ENCODE peak calls at places on chromosomes 12 and 14, in eight cellular contexts. One of them, this sample, is unnamed.
A peak's percentile ranks its signal among the peaks of the same experiment; 100 is the strongest.

GRCh38 chr12:42981379-42981778 is 391.8 kb upstream of the PRICKLE1 start:
- DNase-seq in heart left ventricle: no peak
- DNase-seq in left kidney: no peak
- DNase-seq in tibial nerve: no peak
- DNase-seq in AG08395: peak; percentile 27
- DNase-seq in glutamatergic neuron: no peak
- DNase-seq in stromal cell of bone marrow: peak; percentile 19
- DNase-seq in NCI-H1092 treated with DMSO at 0.1 percent for 48 hours: no peak
- DNase-seq in this sample: no peak

GRCh38 chr12:75656650-75657049 is 145.2 kb upstream of the KRR1 start:
- DNase-seq in tibial nerve: no peak
- DNase-seq in glutamatergic neuron: no peak
- DNase-seq in stromal cell of bone marrow: peak; percentile 38
- DNase-seq in AG08395: peak; percentile 78
- DNase-seq in heart left ventricle: no peak
- DNase-seq in left kidney: no peak
- DNase-seq in NCI-H1092 treated with DMSO at 0.1 percent for 48 hours: no peak
- DNase-seq in this sample: no peak

GRCh38 chr14:23252420-23253333 is 14.9 kb downstream of the RNF212B start:
- DNase-seq in AG08395: no peak
- DNase-seq in tibial nerve: no peak
- DNase-seq in NCI-H1092 treated with DMSO at 0.1 percent for 48 hours: no peak
- DNase-seq in glutamatergic neuron: no peak
- DNase-seq in heart left ventricle: no peak
- DNase-seq in stromal cell of bone marrow: no peak
- DNase-seq in left kidney: no peak
- DNase-seq in this sample: no peak

GRCh38 chr14:76918751-76919421 is 92.7 kb downstream of the LRRC74A start:
- DNase-seq in stromal cell of bone marrow: peak; percentile 98
- DNase-seq in glutamatergic neuron: peak; percentile 81
- DNase-seq in AG08395: peak; percentile 96
- DNase-seq in heart left ventricle: peak; percentile 96
- DNase-seq in tibial nerve: peak; percentile 91
- DNase-seq in NCI-H1092 treated with DMSO at 0.1 percent for 48 hours: peak; percentile 70
- DNase-seq in left kidney: peak; percentile 93
- DNase-seq in this sample: no peak

GRCh38 chr12:10227648-10228047 is 15.0 kb downstream of the GABARAPL1 start:
- DNase-seq in NCI-H1092 treated with DMSO at 0.1 percent for 48 hours: no peak
- DNase-seq in heart left ventricle: no peak
- DNase-seq in AG08395: no peak
- DNase-seq in stromal cell of bone marrow: no peak
- DNase-seq in left kidney: no peak
- DNase-seq in glutamatergic neuron: no peak
- DNase-seq in tibial nerve: no peak
- DNase-seq in this sample: no peak

GRCh38 chr14:64788706-64789105 is 84.5 kb downstream of the PLEKHG3 start:
- DNase-seq in glutamatergic neuron: no peak
- DNase-seq in heart left ventricle: no peak
- DNase-seq in NCI-H1092 treated with DMSO at 0.1 percent for 48 hours: no peak
- DNase-seq in tibial nerve: no peak
- DNase-seq in stromal cell of bone marrow: peak; percentile 92
- DNase-seq in AG08395: peak; percentile 88
- DNase-seq in left kidney: no peak
- DNase-seq in this sample: no peak

GRCh38 chr12:71397433-71397954 is 42.1 kb upstream of the LGR5 start:
- DNase-seq in NCI-H1092 treated with DMSO at 0.1 percent for 48 hours: no peak
- DNase-seq in heart left ventricle: no peak
- DNase-seq in tibial nerve: no peak
- DNase-seq in left kidney: no peak
- DNase-seq in AG08395: peak; percentile 33
- DNase-seq in glutamatergic neuron: no peak
- DNase-seq in stromal cell of bone marrow: no peak
- DNase-seq in this sample: no peak

GRCh38 chr12:110531741-110532333 is 29.7 kb downstream of the RAD9B start:
- DNase-seq in NCI-H1092 treated with DMSO at 0.1 percent for 48 hours: no peak
- DNase-seq in stromal cell of bone marrow: peak; percentile 47
- DNase-seq in tibial nerve: no peak
- DNase-seq in heart left ventricle: no peak
- DNase-seq in AG08395: peak; percentile 72
- DNase-seq in glutamatergic neuron: no peak
- DNase-seq in left kidney: no peak
- DNase-seq in this sample: no peak

GRCh38 chr12:52636189-52636588 is 15.8 kb downstream of the KRT2 start:
- DNase-seq in NCI-H1092 treated with DMSO at 0.1 percent for 48 hours: no peak
- DNase-seq in heart left ventricle: no peak
- DNase-seq in left kidney: no peak
- DNase-seq in AG08395: no peak
- DNase-seq in stromal cell of bone marrow: no peak
- DNase-seq in glutamatergic neuron: no peak
- DNase-seq in tibial nerve: no peak
- DNase-seq in this sample: no peak

GRCh38 chr12:473198-473597 is 13.5 kb downstream of the B4GALNT3 start:
- DNase-seq in stromal cell of bone marrow: no peak
- DNase-seq in left kidney: no peak
- DNase-seq in tibial nerve: no peak
- DNase-seq in heart left ventricle: no peak
- DNase-seq in NCI-H1092 treated with DMSO at 0.1 percent for 48 hours: no peak
- DNase-seq in AG08395: no peak
- DNase-seq in glutamatergic neuron: no peak
- DNase-seq in this sample: no peak

GRCh38 chr12:105907982-105908381 is 230.8 kb downstream of the NUAK1 start:
- DNase-seq in glutamatergic neuron: no peak
- DNase-seq in left kidney: no peak
- DNase-seq in stromal cell of bone marrow: no peak
- DNase-seq in AG08395: no peak
- DNase-seq in NCI-H1092 treated with DMSO at 0.1 percent for 48 hours: no peak
- DNase-seq in tibial nerve: no peak
- DNase-seq in heart left ventricle: no peak
- DNase-seq in this sample: no peak

GRCh38 chr12:114141916-114142564 is 175.9 kb upstream of the RBM19 start:
- DNase-seq in left kidney: no peak
- DNase-seq in NCI-H1092 treated with DMSO at 0.1 percent for 48 hours: no peak
- DNase-seq in heart left ventricle: no peak
- DNase-seq in tibial nerve: no peak
- DNase-seq in stromal cell of bone marrow: no peak
- DNase-seq in AG08395: no peak
- DNase-seq in glutamatergic neuron: no peak
- DNase-seq in this sample: no peak

GRCh38 chr14:61211476-61212262 is 69.5 kb downstream of the TMEM30B start:
- DNase-seq in AG08395: no peak
- DNase-seq in heart left ventricle: no peak
- DNase-seq in NCI-H1092 treated with DMSO at 0.1 percent for 48 hours: peak; percentile 99
- DNase-seq in tibial nerve: no peak
- DNase-seq in stromal cell of bone marrow: no peak
- DNase-seq in left kidney: peak; percentile 82
- DNase-seq in glutamatergic neuron: peak; percentile 31
- DNase-seq in this sample: no peak

GRCh38 chr14:92439551-92440344 is 73.8 kb upstream of the RIN3 start:
- DNase-seq in NCI-H1092 treated with DMSO at 0.1 percent for 48 hours: peak; percentile 21
- DNase-seq in AG08395: no peak
- DNase-seq in left kidney: no peak
- DNase-seq in tibial nerve: no peak
- DNase-seq in heart left ventricle: no peak
- DNase-seq in stromal cell of bone marrow: no peak
- DNase-seq in glutamatergic neuron: no peak
- DNase-seq in this sample: no peak

GRCh38 chr14:99401196-99401595 is 79.5 kb downstream of the SETD3 start:
- DNase-seq in heart left ventricle: no peak
- DNase-seq in glutamatergic neuron: no peak
- DNase-seq in AG08395: no peak
- DNase-seq in tibial nerve: no peak
- DNase-seq in NCI-H1092 treated with DMSO at 0.1 percent for 48 hours: no peak
- DNase-seq in stromal cell of bone marrow: no peak
- DNase-seq in left kidney: peak; percentile 63
- DNase-seq in this sample: no peak

GRCh38 chr12:45415393-45415817 is 199.5 kb downstream of the ANO6 start:
- DNase-seq in heart left ventricle: no peak
- DNase-seq in stromal cell of bone marrow: peak; percentile 100
- DNase-seq in AG08395: peak; percentile 96
- DNase-seq in left kidney: no peak
- DNase-seq in NCI-H1092 treated with DMSO at 0.1 percent for 48 hours: no peak
- DNase-seq in tibial nerve: no peak
- DNase-seq in glutamatergic neuron: no peak
- DNase-seq in this sample: no peak

GRCh38 chr12:130581782-130582181 is 134.3 kb downstream of the RIMBP2 start:
- DNase-seq in heart left ventricle: no peak
- DNase-seq in left kidney: no peak
- DNase-seq in NCI-H1092 treated with DMSO at 0.1 percent for 48 hours: no peak
- DNase-seq in AG08395: no peak
- DNase-seq in tibial nerve: no peak
- DNase-seq in glutamatergic neuron: no peak
- DNase-seq in stromal cell of bone marrow: no peak
- DNase-seq in this sample: no peak

GRCh38 chr14:75522224-75522764 is at the start of gene BATF:
- DNase-seq in left kidney: no peak
- DNase-seq in AG08395: no peak
- DNase-seq in glutamatergic neuron: no peak
- DNase-seq in tibial nerve: no peak
- DNase-seq in stromal cell of bone marrow: no peak
- DNase-seq in heart left ventricle: peak; percentile 70
- DNase-seq in NCI-H1092 treated with DMSO at 0.1 percent for 48 hours: no peak
- DNase-seq in this sample: peak; percentile 75

GRCh38 chr12:124179936-124180605 is 114.8 kb upstream of the RFLNA start:
- DNase-seq in AG08395: no peak
- DNase-seq in left kidney: no peak
- DNase-seq in tibial nerve: no peak
- DNase-seq in NCI-H1092 treated with DMSO at 0.1 percent for 48 hours: no peak
- DNase-seq in heart left ventricle: no peak
- DNase-seq in stromal cell of bone marrow: no peak
- DNase-seq in glutamatergic neuron: no peak
- DNase-seq in this sample: no peak

GRCh38 chr12:57008113-57008687 is 1.9 kb upstream of the ZBTB39 start:
- DNase-seq in heart left ventricle: no peak
- DNase-seq in NCI-H1092 treated with DMSO at 0.1 percent for 48 hours: peak; percentile 33
- DNase-seq in tibial nerve: no peak
- DNase-seq in stromal cell of bone marrow: peak; percentile 56
- DNase-seq in glutamatergic neuron: no peak
- DNase-seq in left kidney: peak; percentile 85
- DNase-seq in AG08395: peak; percentile 69
- DNase-seq in this sample: no peak

GRCh38 chr12:31250179-31250578 is 75.8 kb downstream of the SINHCAF start:
- DNase-seq in left kidney: no peak
- DNase-seq in stromal cell of bone marrow: no peak
- DNase-seq in NCI-H1092 treated with DMSO at 0.1 percent for 48 hours: no peak
- DNase-seq in heart left ventricle: no peak
- DNase-seq in tibial nerve: no peak
- DNase-seq in glutamatergic neuron: no peak
- DNase-seq in AG08395: no peak
- DNase-seq in this sample: no peak

GRCh38 chr12:34396861-34397590 is 374.7 kb downstream of the ALG10 start:
- DNase-seq in glutamatergic neuron: peak; percentile 2
- DNase-seq in left kidney: no peak
- DNase-seq in heart left ventricle: peak; percentile 40
- DNase-seq in NCI-H1092 treated with DMSO at 0.1 percent for 48 hours: no peak
- DNase-seq in stromal cell of bone marrow: no peak
- DNase-seq in tibial nerve: peak; percentile 10
- DNase-seq in AG08395: no peak
- DNase-seq in this sample: no peak

GRCh38 chr12:68821357-68822188 is 13.6 kb downstream of the MDM2 start:
- DNase-seq in AG08395: no peak
- DNase-seq in NCI-H1092 treated with DMSO at 0.1 percent for 48 hours: no peak
- DNase-seq in left kidney: peak; percentile 15
- DNase-seq in stromal cell of bone marrow: no peak
- DNase-seq in heart left ventricle: no peak
- DNase-seq in glutamatergic neuron: no peak
- DNase-seq in tibial nerve: no peak
- DNase-seq in this sample: no peak

GRCh38 chr12:128810182-128811127 is 13.3 kb downstream of the SLC15A4 start:
- DNase-seq in heart left ventricle: no peak
- DNase-seq in AG08395: peak; percentile 68
- DNase-seq in tibial nerve: no peak
- DNase-seq in glutamatergic neuron: no peak
- DNase-seq in NCI-H1092 treated with DMSO at 0.1 percent for 48 hours: no peak
- DNase-seq in left kidney: no peak
- DNase-seq in stromal cell of bone marrow: no peak
- DNase-seq in this sample: peak; percentile 25

GRCh38 chr12:131493068-131493826 is 217.6 kb upstream of the SFSWAP start:
- DNase-seq in tibial nerve: no peak
- DNase-seq in glutamatergic neuron: no peak
- DNase-seq in left kidney: no peak
- DNase-seq in stromal cell of bone marrow: no peak
- DNase-seq in heart left ventricle: no peak
- DNase-seq in AG08395: no peak
- DNase-seq in NCI-H1092 treated with DMSO at 0.1 percent for 48 hours: no peak
- DNase-seq in this sample: no peak

GRCh38 chr12:64813733-64814132 is 10.7 kb upstream of the TBC1D30 start:
- DNase-seq in heart left ventricle: no peak
- DNase-seq in left kidney: no peak
- DNase-seq in tibial nerve: no peak
- DNase-seq in AG08395: no peak
- DNase-seq in glutamatergic neuron: no peak
- DNase-seq in stromal cell of bone marrow: no peak
- DNase-seq in NCI-H1092 treated with DMSO at 0.1 percent for 48 hours: no peak
- DNase-seq in this sample: no peak

GRCh38 chr12:54956818-54957641 is 27.5 kb downstream of the TESPA1 start:
- DNase-seq in left kidney: no peak
- DNase-seq in stromal cell of bone marrow: no peak
- DNase-seq in NCI-H1092 treated with DMSO at 0.1 percent for 48 hours: no peak
- DNase-seq in tibial nerve: no peak
- DNase-seq in AG08395: no peak
- DNase-seq in glutamatergic neuron: no peak
- DNase-seq in heart left ventricle: no peak
- DNase-seq in this sample: no peak

GRCh38 chr14:105089746-105090492 is 24.7 kb upstream of the GPR132 start:
- DNase-seq in glutamatergic neuron: no peak
- DNase-seq in AG08395: no peak
- DNase-seq in tibial nerve: no peak
- DNase-seq in stromal cell of bone marrow: no peak
- DNase-seq in NCI-H1092 treated with DMSO at 0.1 percent for 48 hours: no peak
- DNase-seq in heart left ventricle: peak; percentile 57
- DNase-seq in left kidney: no peak
- DNase-seq in this sample: no peak

GRCh38 chr12:56084958-56085543 is 5.1 kb downstream of the ERBB3 start:
- DNase-seq in stromal cell of bone marrow: no peak
- DNase-seq in NCI-H1092 treated with DMSO at 0.1 percent for 48 hours: no peak
- DNase-seq in tibial nerve: no peak
- DNase-seq in heart left ventricle: no peak
- DNase-seq in AG08395: no peak
- DNase-seq in left kidney: no peak
- DNase-seq in glutamatergic neuron: peak; percentile 22
- DNase-seq in this sample: no peak

GRCh38 chr14:56608682-56609081 is 29.1 kb downstream of the TMEM260 start:
- DNase-seq in heart left ventricle: no peak
- DNase-seq in left kidney: no peak
- DNase-seq in AG08395: no peak
- DNase-seq in glutamatergic neuron: no peak
- DNase-seq in stromal cell of bone marrow: no peak
- DNase-seq in tibial nerve: no peak
- DNase-seq in NCI-H1092 treated with DMSO at 0.1 percent for 48 hours: no peak
- DNase-seq in this sample: no peak

GRCh38 chr12:113051759-113052158 is 4.8 kb upstream of the DTX1 start:
- DNase-seq in glutamatergic neuron: no peak
- DNase-seq in left kidney: no peak
- DNase-seq in heart left ventricle: no peak
- DNase-seq in NCI-H1092 treated with DMSO at 0.1 percent for 48 hours: no peak
- DNase-seq in tibial nerve: no peak
- DNase-seq in stromal cell of bone marrow: no peak
- DNase-seq in AG08395: no peak
- DNase-seq in this sample: no peak

GRCh38 chr12:115261691-115262398 is 577.9 kb upstream of the TBX3 start:
- DNase-seq in AG08395: no peak
- DNase-seq in tibial nerve: no peak
- DNase-seq in stromal cell of bone marrow: no peak
- DNase-seq in heart left ventricle: no peak
- DNase-seq in left kidney: peak; percentile 12
- DNase-seq in glutamatergic neuron: no peak
- DNase-seq in NCI-H1092 treated with DMSO at 0.1 percent for 48 hours: no peak
- DNase-seq in this sample: no peak

GRCh38 chr14:99564903-99565259 is 39.1 kb downstream of the CCDC85C start:
- DNase-seq in NCI-H1092 treated with DMSO at 0.1 percent for 48 hours: peak; percentile 91
- DNase-seq in left kidney: peak; percentile 70
- DNase-seq in tibial nerve: no peak
- DNase-seq in glutamatergic neuron: no peak
- DNase-seq in AG08395: no peak
- DNase-seq in stromal cell of bone marrow: no peak
- DNase-seq in heart left ventricle: no peak
- DNase-seq in this sample: no peak

GRCh38 chr12:124484526-124484953 is 82.9 kb downstream of the NCOR2 start:
- DNase-seq in AG08395: no peak
- DNase-seq in heart left ventricle: peak; percentile 49
- DNase-seq in stromal cell of bone marrow: no peak
- DNase-seq in NCI-H1092 treated with DMSO at 0.1 percent for 48 hours: no peak
- DNase-seq in tibial nerve: no peak
- DNase-seq in glutamatergic neuron: no peak
- DNase-seq in left kidney: no peak
- DNase-seq in this sample: no peak

This sample was measured in T-cell.